ENCODE peak calls at places on chromosomes 5 and 9, in five cellular contexts. E is A549, W is GM12878, A is endothelial cell of umbilical vein, J is SK-N-SH. Z is an unnamed sample.

GRCh38 chr9:78207319-78207718 is 28.6 kb upstream of the CEP78 start:
- DNase-seq in E (no peak), J (no peak), W (no peak), A (peak), Z (no peak)

GRCh38 chr9:93305497-93306020 is 121.6 kb downstream of the WNK2 start:
- DNase-seq in J (peak), A (no peak), E (no peak), W (no peak), Z (no peak)

GRCh38 chr5:173293817-173294672 is 34.2 kb downstream of the STC2 start:
- DNase-seq in W (peak), E (peak), A (peak), J (peak), Z (peak)

GRCh38 chr9:123684393-123685149 is 245.4 kb downstream of the DENND1A start:
- DNase-seq in A (no peak), E (no peak), W (no peak), J (no peak), Z (no peak)

GRCh38 chr9:137305060-137305787 is 3.2 kb upstream of the NRARP start:
- DNase-seq in J (peak), E (peak), W (no peak), A (peak), Z (no peak)

GRCh38 chr5:1336749-1337489 is 8.0 kb downstream of the CLPTM1L start:
- DNase-seq in A (no peak), E (no peak), W (no peak), J (no peak), Z (no peak)

GRCh38 chr9:97721396-97721795 is 24.3 kb upstream of the XPA start:
- DNase-seq in J (no peak), E (no peak), W (no peak), A (no peak), Z (no peak)

GRCh38 chr9:108167136-108167900 is 677.7 kb upstream of the KLF4 start:
- DNase-seq in W (no peak), E (no peak), A (no peak), J (no peak), Z (no peak)

GRCh38 chr5:44942524-44943001 is 133.8 kb downstream of the MRPS30 start:
- DNase-seq in W (no peak), A (no peak), J (no peak), E (no peak), Z (no peak)

GRCh38 chr5:27947088-27947487 is 908.7 kb upstream of the CDH9 start:
- DNase-seq in E (no peak), W (no peak), J (no peak), A (no peak), Z (no peak)

GRCh38 chr5:80098951-80099350 is 63.8 kb downstream of the THBS4 start:
- DNase-seq in W (no peak), J (no peak), E (no peak), A (no peak), Z (no peak)

GRCh38 chr5:132465095-132465707 is 25.4 kb downstream of the IRF1 start:
- DNase-seq in J (no peak), E (no peak), W (no peak), A (no peak), Z (no peak)

GRCh38 chr9:119811030-119811429 is 441.8 kb upstream of the BRINP1 start:
- DNase-seq in E (peak), J (no peak), W (no peak), A (no peak), Z (no peak)

GRCh38 chr5:30871191-30871590 is 322.3 kb upstream of the CDH6 start:
- DNase-seq in A (no peak), J (no peak), E (no peak), W (no peak), Z (no peak)

GRCh38 chr9:26802921-26803320 is 89.7 kb downstream of the CAAP1 start:
- DNase-seq in W (no peak), E (no peak), J (no peak), A (no peak), Z (no peak)

GRCh38 chr9:20315672-20316071 is 306.6 kb downstream of the MLLT3 start:
- DNase-seq in E (no peak), J (no peak), W (no peak), A (no peak), Z (no peak)

GRCh38 chr5:179906294-179906794 is 1.4 kb downstream of the TBC1D9B start:
- DNase-seq in W (no peak), A (no peak), J (no peak), E (no peak), Z (no peak)

GRCh38 chr5:151081426-151082273 is 816 bp upstream of the TNIP1 start:
- DNase-seq in W (no peak), E (no peak), A (no peak), J (no peak), Z (peak)

GRCh38 chr5:56814361-56814962 is 887 bp upstream of the MAP3K1 start:
- DNase-seq in A (peak), W (no peak), J (peak), E (peak), Z (peak)

GRCh38 chr5:131180407-131180806 is 9.7 kb downstream of the LYRM7 start:
- DNase-seq in J (no peak), A (no peak), W (no peak), E (no peak), Z (no peak)

GRCh38 chr9:26656003-26656940 is 236.3 kb downstream of the CAAP1 start:
- DNase-seq in J (peak), A (peak), W (no peak), E (peak), Z (peak)

GRCh38 chr5:117455236-117456233 is 880.9 kb upstream of the SEMA6A start:
- DNase-seq in J (no peak), W (no peak), E (no peak), A (no peak), Z (peak)
- TF ChIP-seq MAX in J (no peak), W (no peak), E (no peak), A (no peak), Z (no peak)

GRCh38 chr9:708182-708555 is 133.3 kb upstream of the DMRT1 start:
- DNase-seq in J (no peak), A (no peak), E (no peak), W (no peak), Z (peak)
- H3K4me3 ChIP-seq in J (peak), A (peak), E (no peak), W (no peak), Z (peak)

GRCh38 chr5:95840969-95841368 is 18.4 kb upstream of the GLRX start:
- DNase-seq in E (no peak), J (no peak), A (no peak), W (no peak), Z (no peak)

GRCh38 chr5:95845401-95845800 is 22.9 kb upstream of the GLRX start:
- DNase-seq in W (no peak), A (no peak), E (no peak), J (no peak), Z (no peak)

GRCh38 chr5:95841914-95842812 is 19.6 kb upstream of the GLRX start:
- DNase-seq in A (no peak), J (no peak), W (no peak), E (peak), Z (no peak)

GRCh38 chr5:95842955-95843544 is 20.5 kb upstream of the GLRX start:
- DNase-seq in W (no peak), A (peak), J (no peak), E (peak), Z (peak)

GRCh38 chr5:95843733-95844223 is 21.3 kb upstream of the GLRX start:
- DNase-seq in W (no peak), J (no peak), E (peak), A (no peak), Z (no peak)
- TF ChIP-seq MAX in W (no peak), J (no peak), E (no peak), A (no peak), Z (no peak)

GRCh38 chr5:73380710-73381586 is 67.6 kb downstream of the FOXD1 start:
- DNase-seq in E (no peak), J (peak), W (no peak), A (no peak), Z (peak)

GRCh38 chr5:73381587-73382411 is 66.8 kb downstream of the FOXD1 start:
- DNase-seq in J (peak), E (no peak), W (no peak), A (no peak), Z (no peak)

GRCh38 chr5:73380052-73380451 is 68.5 kb downstream of the FOXD1 start:
- DNase-seq in A (no peak), E (no peak), W (no peak), J (peak), Z (no peak)

GRCh38 chr5:73384861-73385260 is 63.7 kb downstream of the FOXD1 start:
- DNase-seq in W (no peak), A (no peak), E (no peak), J (no peak), Z (no peak)

DNA sequence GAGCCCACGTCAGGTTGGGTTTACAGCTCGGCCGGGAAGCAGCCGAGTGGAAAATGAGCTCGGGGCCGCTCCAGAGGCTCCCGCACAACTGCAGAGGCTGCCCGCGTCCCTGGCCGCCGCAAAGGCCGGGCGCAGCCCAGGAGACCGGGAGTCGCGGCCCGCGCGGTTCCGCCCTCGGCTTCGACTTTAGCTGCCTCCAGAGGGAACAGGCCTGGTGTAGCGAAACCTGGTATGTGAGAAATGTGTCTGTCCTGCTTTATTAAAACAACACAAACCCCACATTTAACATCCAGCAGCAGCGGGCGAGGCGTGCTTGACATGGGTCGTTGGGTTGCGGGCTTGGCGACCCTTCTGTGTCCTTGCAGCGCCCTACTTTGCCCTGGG is 66.2 kb downstream of the FOXD1 start:
- DNase-seq in E (no peak), W (no peak), J (peak), A (no peak), Z (no peak)
- H3K4me3 ChIP-seq in E (no peak), W (no peak), J (no peak), A (no peak), Z (no peak)

GRCh38 chr9:133843751-133844373 is 105.7 kb upstream of the SARDH start:
- DNase-seq in W (no peak), J (no peak), A (peak), E (no peak), Z (no peak)

GRCh38 chr9:133843250-133843649 is 105.1 kb upstream of the SARDH start:
- DNase-seq in E (no peak), J (no peak), A (no peak), W (no peak), Z (no peak)

GRCh38 chr9:133841167-133841812 is 103.1 kb upstream of the SARDH start:
- DNase-seq in E (no peak), A (no peak), W (no peak), J (no peak), Z (no peak)

GRCh38 chr9:133842174-133842573 is 104.0 kb upstream of the SARDH start:
- DNase-seq in E (no peak), A (no peak), J (no peak), W (no peak), Z (no peak)

GRCh38 chr9:133842721-133843227 is 104.6 kb upstream of the SARDH start:
- DNase-seq in J (no peak), E (no peak), W (no peak), A (no peak), Z (no peak)
- TF ChIP-seq MAX in J (no peak), E (no peak), W (no peak), A (no peak), Z (no peak)

Z was measured in NB4.